ENCODE peak calls at places on chromosome 20, in seven cellular contexts. A is bronchial epithelial cell, Y is HL-60, N is NCI-H460, M is HTR-8/SVneo, B is stomach, E is left ventricle myocardium inferior. C is an unnamed sample.

GRCh38 chr20:37781626-37782025 is 87.8 kb downstream of the CTNNBL1 start:
- DNase-seq in A (peak; percentile 52), Y (no peak), N (no peak), M (no peak), B (no peak), E (no peak), C (no peak)

GRCh38 chr20:10076126-10077080 is 41.6 kb downstream of the ANKEF1 start:
- DNase-seq in A (peak; percentile 84), Y (no peak), N (no peak), M (no peak), B (peak; percentile 47), E (no peak), C (no peak)

GRCh38 chr20:33814238-33814712 is 3.1 kb downstream of the CHMP4B start:
- DNase-seq in A (no peak), Y (no peak), N (no peak), M (no peak), B (no peak), E (no peak), C (no peak)

GRCh38 chr20:10047427-10047826 is 12.6 kb downstream of the ANKEF1 start:
- DNase-seq in A (no peak), Y (no peak), N (no peak), M (no peak), B (no peak), E (no peak), C (no peak)

GRCh38 chr20:50913976-50914375 is 17.3 kb downstream of the ADNP start:
- DNase-seq in A (peak; percentile 65), Y (no peak), N (no peak), M (peak; percentile 82), B (no peak), E (no peak), C (no peak)

GRCh38 chr20:45044084-45044573 is 56.8 kb downstream of the KCNS1 start:
- DNase-seq in A (peak; percentile 76), Y (peak; percentile 66), N (peak; percentile 75), M (peak; percentile 87), B (no peak), E (no peak), C (peak; percentile 73)

GRCh38 chr20:44911264-44911921 is 1.5 kb downstream of the PABPC1L start:
- DNase-seq in A (peak; percentile 48), Y (peak; percentile 58), N (peak; percentile 85), M (peak; percentile 95), B (peak; percentile 67), E (no peak), C (peak; percentile 4)

GRCh38 chr20:58150772-58151171 is 77.7 kb downstream of the ANKRD60 start:
- DNase-seq in A (no peak), Y (no peak), N (no peak), M (no peak), B (no peak), E (no peak), C (no peak)

GRCh38 chr20:12591949-12592470 is 416.8 kb upstream of the SPTLC3 start:
- DNase-seq in A (no peak), Y (no peak), N (no peak), M (no peak), B (no peak), E (no peak), C (no peak)

GRCh38 chr20:39453890-39454289 is 491.7 kb downstream of the DHX35 start:
- DNase-seq in A (no peak), Y (no peak), N (no peak), M (no peak), B (no peak), E (no peak), C (no peak)

GRCh38 chr20:57824909-57825308 is 115.1 kb upstream of the PMEPA1 start:
- DNase-seq in A (no peak), Y (no peak), N (no peak), M (no peak), B (no peak), E (no peak), C (no peak)

GRCh38 chr20:24106801-24107158 is 118.2 kb upstream of the GGTLC1 start:
- DNase-seq in A (no peak), Y (no peak), N (no peak), M (no peak), B (no peak), E (no peak), C (no peak)

GRCh38 chr20:57794600-57795346 is 85.0 kb upstream of the PMEPA1 start:
- DNase-seq in A (no peak), Y (no peak), N (no peak), M (peak; percentile 64), B (no peak), E (no peak), C (no peak)

GRCh38 chr20:10713161-10713560 is 39.4 kb upstream of the JAG1 start:
- DNase-seq in A (no peak), Y (no peak), N (no peak), M (no peak), B (no peak), E (no peak), C (no peak)

GRCh38 chr20:46013826-46014516 is 5.3 kb downstream of the MMP9 start:
- DNase-seq in A (peak; percentile 35), Y (peak; percentile 59), N (peak; percentile 43), M (peak; percentile 90), B (peak; percentile 68), E (no peak), C (peak; percentile 46)

GRCh38 chr20:63254536-63255384 is 497 bp upstream of the NKAIN4 start:
- DNase-seq in A (no peak), Y (no peak), N (no peak), M (no peak), B (no peak), E (no peak), C (no peak)

GRCh38 chr20:39070484-39071231 is 108.5 kb downstream of the DHX35 start:
- DNase-seq in A (peak; percentile 63), Y (no peak), N (no peak), M (no peak), B (no peak), E (no peak), C (no peak)

GRCh38 chr20:48962976-48963730 is 41.6 kb downstream of the ARFGEF2 start:
- DNase-seq in A (no peak), Y (peak; percentile 3), N (no peak), M (no peak), B (no peak), E (no peak), C (no peak)

GRCh38 chr20:21714297-21715192 is 9.1 kb downstream of the PAX1 start:
- DNase-seq in A (no peak), Y (no peak), N (no peak), M (no peak), B (no peak), E (no peak), C (no peak)

GRCh38 chr20:25496968-25497401 is 88.3 kb downstream of the NINL start:
- DNase-seq in A (peak; percentile 76), Y (no peak), N (no peak), M (no peak), B (no peak), E (no peak), C (no peak)

GRCh38 chr20:31719644-31720485 is 2.8 kb downstream of the BCL2L1 start:
- DNase-seq in A (peak; percentile 37), Y (no peak), N (peak; percentile 56), M (no peak), B (peak; percentile 53), E (no peak), C (no peak)

GRCh38 chr20:61262514-61262913 is 10.5 kb downstream of the CDH4 start:
- DNase-seq in A (no peak), Y (no peak), N (no peak), M (no peak), B (no peak), E (no peak), C (no peak)

GRCh38 chr20:32167552-32167951 is 40.0 kb downstream of the PLAGL2 start:
- DNase-seq in A (no peak), Y (no peak), N (no peak), M (no peak), B (no peak), E (no peak), C (no peak)

GRCh38 chr20:62807444-62808210 is 3.0 kb downstream of the OGFR start:
- DNase-seq in A (no peak), Y (no peak), N (no peak), M (no peak), B (no peak), E (no peak), C (no peak)

GRCh38 chr20:13331536-13331935 is 110.5 kb downstream of the ISM1 start:
- DNase-seq in A (peak; percentile 50), Y (no peak), N (no peak), M (no peak), B (no peak), E (no peak), C (no peak)

GRCh38 chr20:24111858-24112257 is 123.3 kb upstream of the GGTLC1 start:
- DNase-seq in A (no peak), Y (no peak), N (no peak), M (no peak), B (no peak), E (no peak), C (no peak)

GRCh38 chr20:46206025-46206424 is 87.9 kb downstream of the CD40 start:
- DNase-seq in A (peak; percentile 34), Y (peak; percentile 87), N (no peak), M (peak; percentile 83), B (peak; percentile 33), E (peak; percentile 36), C (peak; percentile 90)

C was measured in AML-193.